ENCODE peak calls at places on chromosome 9, in seven cellular contexts. F, R, L, N, Z, D and C are unnamed samples.

GRCh38 chr9:83934569-83935275 is 13.5 kb upstream of the KIF27 start:
- DNase-seq in F (no peak), L (no peak), N (no peak), D (peak; percentile 73), R (peak; percentile 48), Z (peak; percentile 95), C (no peak)

GRCh38 chr9:99340281-99340680 is 118.2 kb downstream of the SEC61B start:
- DNase-seq in L (no peak), Z (no peak), N (no peak), R (peak; percentile 53), D (no peak), F (no peak), C (no peak)

GRCh38 chr9:77488439-77489126 is 159.5 kb downstream of the GNA14 start:
- DNase-seq in R (peak; percentile 44), L (no peak), N (no peak), D (peak; percentile 63), Z (peak; percentile 25), F (no peak), C (no peak)

GRCh38 chr9:131422241-131422792 is 28.4 kb downstream of the PRRC2B start:
- DNase-seq in N (peak; percentile 53), F (no peak), D (no peak), L (no peak), R (peak; percentile 26), Z (peak; percentile 69), C (no peak)

GRCh38 chr9:75992480-75993206 is 102.2 kb downstream of the PCSK5 start:
- DNase-seq in L (no peak), R (no peak), Z (peak; percentile 21), D (no peak), F (no peak), N (no peak), C (no peak)

GRCh38 chr9:28503573-28503972 is 930.3 kb upstream of the C9orf72 start:
- DNase-seq in Z (no peak), D (no peak), R (no peak), F (no peak), N (no peak), L (no peak), C (no peak)

GRCh38 chr9:107685901-107686300 is 196.3 kb upstream of the KLF4 start:
- DNase-seq in Z (peak; percentile 48), D (peak; percentile 70), N (no peak), L (no peak), R (no peak), F (no peak), C (no peak)

GRCh38 chr9:36871606-36872005 is 162.5 kb downstream of the PAX5 start:
- DNase-seq in N (no peak), R (no peak), F (no peak), Z (no peak), D (no peak), L (no peak), C (no peak)

GRCh38 chr9:124180557-124180956 is 77.2 kb upstream of the NEK6 start:
- DNase-seq in R (peak; percentile 41), Z (peak; percentile 5), D (peak; percentile 53), F (no peak), N (peak; percentile 63), L (no peak), C (peak; percentile 59)

GRCh38 chr9:125747053-125747764 is at the start of gene PBX3:
- DNase-seq in L (peak; percentile 51), R (peak; percentile 62), N (peak; percentile 73), Z (peak; percentile 51), D (peak; percentile 25), F (peak; percentile 73), C (no peak)

GRCh38 chr9:131260751-131261452 is 15.4 kb downstream of the FAM78A start:
- DNase-seq in N (peak; percentile 26), Z (no peak), L (no peak), D (no peak), F (peak; percentile 46), R (no peak), C (no peak)

GRCh38 chr9:93813221-93813620 is 141.9 kb downstream of the BARX1 start:
- DNase-seq in Z (no peak), L (no peak), N (no peak), D (no peak), R (no peak), F (no peak), C (no peak)

GRCh38 chr9:74696520-74696919 is 191.2 kb downstream of the TRPM6 start:
- DNase-seq in Z (no peak), D (no peak), L (no peak), F (no peak), R (no peak), N (no peak), C (no peak)

GRCh38 chr9:107597743-107598217 is 108.2 kb upstream of the KLF4 start:
- DNase-seq in N (no peak), R (no peak), F (peak; percentile 72), Z (no peak), D (no peak), L (no peak), C (no peak)

GRCh38 chr9:133701321-133701980 is 36.7 kb downstream of the SARDH start:
- DNase-seq in N (peak; percentile 19), D (no peak), R (no peak), L (peak; percentile 57), Z (no peak), F (peak; percentile 47), C (no peak)

GRCh38 chr9:110257097-110257955 is 1.0 kb upstream of the TXN start:
- DNase-seq in F (no peak), D (no peak), L (no peak), Z (peak; percentile 40), N (peak; percentile 71), R (peak; percentile 21), C (no peak)

GRCh38 chr9:35675732-35676392 is 2.1 kb downstream of the CA9 start:
- DNase-seq in Z (no peak), D (no peak), L (peak; percentile 13), R (no peak), F (peak; percentile 65), N (peak; percentile 71), C (no peak)

GRCh38 chr9:26053954-26054353 is 375.7 kb upstream of the TUSC1 start:
- DNase-seq in F (no peak), R (no peak), D (no peak), N (no peak), L (no peak), Z (no peak), C (no peak)

GRCh38 chr9:127021664-127022337 is 100.6 kb downstream of the ANGPTL2 start:
- DNase-seq in N (peak; percentile 91), L (no peak), R (peak; percentile 90), D (peak; percentile 100), F (peak; percentile 79), Z (no peak), C (peak; percentile 83)

GRCh38 chr9:131616983-131617604 is 71.8 kb downstream of the PRRT1B start:
- DNase-seq in N (peak; percentile 26), Z (no peak), F (no peak), D (peak; percentile 15), L (no peak), R (no peak), C (no peak)

GRCh38 chr9:136061405-136061804 is 33.7 kb downstream of the NACC2 start:
- DNase-seq in F (no peak), Z (no peak), R (no peak), N (no peak), D (no peak), L (no peak), C (no peak)

GRCh38 chr9:124835026-124835501 is 18.2 kb upstream of the WDR38 start:
- DNase-seq in N (peak; percentile 93), L (no peak), Z (peak; percentile 76), R (peak; percentile 70), D (peak; percentile 89), F (peak; percentile 61), C (no peak)

GRCh38 chr9:123282343-123283047 is 14.1 kb upstream of the STRBP start:
- DNase-seq in D (no peak), F (no peak), Z (peak; percentile 36), L (no peak), N (peak; percentile 80), R (peak; percentile 8), C (peak; percentile 50)

GRCh38 chr9:37117956-37118355 is 2.4 kb upstream of the ZCCHC7 start:
- DNase-seq in N (no peak), F (no peak), Z (no peak), R (no peak), D (no peak), L (no peak), C (no peak)

GRCh38 chr9:13778486-13779110 is 499.1 kb upstream of the MPDZ start:
- DNase-seq in Z (no peak), R (peak; percentile 14), L (no peak), F (no peak), N (no peak), D (peak; percentile 29), C (no peak)

GRCh38 chr9:134210511-134210907 is 46.1 kb upstream of the RNU6ATAC start:
- DNase-seq in Z (no peak), R (no peak), L (no peak), N (peak; percentile 35), F (peak; percentile 34), D (no peak), C (no peak)

GRCh38 chr9:99868845-99869244 is 37.6 kb upstream of the STX17 start:
- DNase-seq in L (no peak), R (peak; percentile 13), Z (no peak), D (no peak), N (no peak), F (no peak), C (no peak)